ENCODE peak calls at places on chromosomes 1 and 21, in ten cellular contexts. W is dermis microvascular lymphatic vessel endothelial cell; M is activated CD4-positive, alpha-beta T cell treated with anti-CD3 and anti-CD28 coated beads for 36 hours; Q is naive thymus-derived CD8-positive, alpha-beta T cell; F is endothelial cell; J is M059J; D is type B pancreatic cell; R is A673; Z is non-pigmented ciliary epithelial cell; P is GM04504. A is an unnamed sample.
A peak's percentile ranks its signal among the peaks of the same experiment; 100 is the strongest.

GRCh38 chr1:106926748-106927582 is 129.5 kb upstream of the PRMT6 start:
- DNase-seq in Z (no peak), Q (no peak), M (no peak), P (no peak), R (peak; percentile 98), D (no peak), J (no peak), F (no peak), W (peak; percentile 22), A (no peak)

GRCh38 chr1:159714529-159714928 is at the start of gene CRP:
- DNase-seq in Z (no peak), R (no peak), Q (no peak), W (no peak), M (no peak), F (no peak), D (no peak), P (no peak), J (no peak), A (no peak)

GRCh38 chr1:85616011-85616705 is 35.6 kb downstream of the CCN1 start:
- DNase-seq in W (peak; percentile 22), J (no peak), D (no peak), M (no peak), Z (no peak), R (no peak), Q (no peak), F (no peak), P (no peak), A (no peak)

GRCh38 chr1:234960722-234961467 is 167.7 kb downstream of the TOMM20 start:
- DNase-seq in P (no peak), M (peak; percentile 15), J (peak; percentile 51), R (no peak), D (peak; percentile 66), W (peak; percentile 92), F (no peak), Q (no peak), Z (no peak), A (no peak)

GRCh38 chr1:84711091-84711490 is 20.8 kb upstream of the SSX2IP start:
- DNase-seq in Z (no peak), R (no peak), J (no peak), W (no peak), Q (no peak), M (no peak), F (no peak), P (no peak), D (no peak), A (no peak)

GRCh38 chr1:219185486-219186117 is 11.9 kb downstream of the LYPLAL1 start:
- DNase-seq in W (no peak), M (no peak), Z (no peak), R (no peak), D (no peak), P (no peak), Q (no peak), J (peak; percentile 26), F (no peak), A (no peak)

GRCh38 chr1:46757256-46757955 is 38.5 kb upstream of the EFCAB14 start:
- DNase-seq in F (no peak), Q (no peak), J (peak; percentile 42), P (no peak), M (no peak), D (no peak), W (no peak), R (no peak), Z (peak; percentile 19), A (no peak)

GRCh38 chr1:101207891-101208290 is 28.9 kb upstream of the S1PR1 start:
- DNase-seq in W (no peak), M (no peak), Q (no peak), D (no peak), R (no peak), P (no peak), F (no peak), Z (no peak), J (peak; percentile 34), A (no peak)

GRCh38 chr1:186236921-186237320 is 138.1 kb downstream of the TPR start:
- DNase-seq in Z (peak; percentile 88), Q (no peak), P (peak; percentile 86), D (no peak), M (no peak), J (peak; percentile 95), W (peak; percentile 21), R (peak; percentile 54), F (no peak), A (peak; percentile 51)

GRCh38 chr1:11806307-11806936 is 431 bp downstream of the CLCN6 start:
- DNase-seq in W (peak; percentile 35), J (peak; percentile 44), M (no peak), P (no peak), R (peak; percentile 21), D (no peak), F (no peak), Q (no peak), Z (no peak), A (no peak)

GRCh38 chr1:235156745-235157144 is 4.3 kb downstream of the RBM34 start:
- DNase-seq in D (no peak), J (no peak), R (no peak), W (no peak), M (no peak), Q (no peak), P (no peak), F (no peak), Z (no peak), A (no peak)

GRCh38 chr1:20430355-20431290 is 55.4 kb downstream of the CAMK2N1 start:
- DNase-seq in F (peak; percentile 77), M (peak; percentile 73), J (peak; percentile 26), W (peak; percentile 25), P (no peak), Z (no peak), Q (no peak), D (no peak), R (peak; percentile 53), A (no peak)

GRCh38 chr21:17583898-17584297 is 28.8 kb downstream of the BTG3 start:
- DNase-seq in J (no peak), R (no peak), F (no peak), M (no peak), Z (no peak), D (no peak), Q (no peak), W (no peak), P (no peak), A (no peak)

GRCh38 chr1:205985330-205986005 is 17.7 kb downstream of the RAB7B start:
- DNase-seq in J (no peak), M (no peak), Z (no peak), Q (no peak), D (no peak), R (no peak), W (no peak), F (no peak), P (no peak), A (no peak)

GRCh38 chr21:42737969-42738590 is 84.7 kb downstream of the PDE9A start:
- DNase-seq in F (no peak), M (peak; percentile 53), Q (peak; percentile 31), R (no peak), J (no peak), Z (no peak), W (peak; percentile 15), D (no peak), P (no peak), A (no peak)

GRCh38 chr1:5707566-5708178 is 284.6 kb downstream of the NPHP4 start:
- DNase-seq in W (no peak), M (peak; percentile 9), Q (no peak), D (no peak), R (no peak), Z (no peak), P (no peak), J (peak; percentile 4), F (no peak), A (no peak)

GRCh38 chr1:154481058-154481457 is 21.0 kb upstream of the TDRD10 start:
- DNase-seq in F (no peak), R (peak; percentile 87), D (no peak), W (no peak), M (no peak), P (no peak), Q (no peak), J (no peak), Z (no peak), A (no peak)

GRCh38 chr1:180482425-180483275 is 19.7 kb downstream of the ACBD6 start:
- DNase-seq in W (peak; percentile 64), F (peak; percentile 18), R (peak; percentile 71), Q (no peak), D (no peak), P (no peak), M (no peak), Z (no peak), J (peak; percentile 61), A (no peak)

GRCh38 chr1:54837002-54837853 is 36.1 kb upstream of the TTC22 start:
- DNase-seq in P (no peak), M (no peak), Q (no peak), F (no peak), W (no peak), R (no peak), D (peak; percentile 39), Z (no peak), J (no peak), A (no peak)

GRCh38 chr1:225880636-225881035 is 1.5 kb downstream of the TMEM63A start:
- DNase-seq in Q (no peak), M (no peak), D (no peak), W (no peak), J (no peak), Z (no peak), P (no peak), F (no peak), R (no peak), A (no peak)

GRCh38 chr1:58432813-58433668 is 113.5 kb downstream of the OMA1 start:
- DNase-seq in W (peak; percentile 56), D (no peak), M (no peak), J (peak; percentile 99), P (peak; percentile 67), R (peak; percentile 92), F (peak; percentile 51), Q (no peak), Z (peak; percentile 78), A (peak; percentile 60)

GRCh38 chr21:21734088-21734487 is 735.9 kb downstream of the NCAM2 start:
- DNase-seq in D (no peak), J (no peak), Q (no peak), Z (no peak), M (no peak), P (no peak), W (no peak), F (no peak), R (no peak), A (no peak)

GRCh38 chr1:159005676-159006075 is 4.0 kb upstream of the IFI16 start:
- DNase-seq in P (no peak), J (no peak), Z (no peak), D (no peak), R (peak; percentile 35), F (peak; percentile 40), W (no peak), Q (no peak), M (no peak), A (no peak)

GRCh38 chr1:163535807-163536206 is 214.1 kb downstream of the NUF2 start:
- DNase-seq in D (no peak), J (peak; percentile 18), P (peak; percentile 9), M (no peak), W (peak; percentile 33), Z (peak; percentile 17), Q (no peak), R (peak; percentile 80), F (no peak), A (no peak)

GRCh38 chr1:97783762-97784161 is 137.1 kb downstream of the DPYD start:
- DNase-seq in F (no peak), J (no peak), D (no peak), Q (no peak), Z (no peak), W (no peak), R (no peak), P (no peak), M (no peak), A (no peak)

GRCh38 chr1:57307382-57307781 is 116.5 kb downstream of the DAB1 start:
- DNase-seq in M (peak; percentile 63), F (no peak), P (no peak), J (peak; percentile 4), Z (no peak), Q (peak; percentile 4), W (peak; percentile 2), R (peak; percentile 83), D (no peak), A (no peak)

GRCh38 chr1:170670751-170671628 is 7.1 kb downstream of the PRRX1 start:
- DNase-seq in F (peak; percentile 86), P (no peak), J (no peak), W (peak; percentile 36), Z (no peak), D (no peak), R (no peak), M (peak; percentile 74), Q (no peak), A (no peak)

GRCh38 chr1:226904772-226905171 is 34.4 kb downstream of the PSEN2 start:
- DNase-seq in F (no peak), D (no peak), P (no peak), R (no peak), Q (no peak), J (no peak), Z (no peak), W (no peak), M (no peak), A (no peak)

A was measured in T1000.